ENCODE peak calls at places on chromosomes 2 and 18, in seven cellular contexts. One of them, this sample, is unnamed.

GRCh38 chr18:60044290-60045006 is 144.7 kb downstream of the PMAIP1 start:
- DNase-seq in left ventricle myocardium inferior: no peak
- DNase-seq in heart left ventricle: no peak
- DNase-seq in foreskin fibroblast: peak
- DNase-seq in PC-3: peak
- DNase-seq in cardiac fibroblast: peak
- DNase-seq in lower lobe of right lung: no peak
- DNase-seq in this sample: no peak

GRCh38 chr2:215171151-215171550 is 32.7 kb upstream of the ABCA12 start:
- DNase-seq in left ventricle myocardium inferior: no peak
- DNase-seq in heart left ventricle: no peak
- DNase-seq in foreskin fibroblast: peak
- DNase-seq in PC-3: peak
- DNase-seq in cardiac fibroblast: peak
- DNase-seq in lower lobe of right lung: no peak
- DNase-seq in this sample: no peak

GRCh38 chr2:119240311-119241204 is 16.9 kb downstream of the STEAP3 start:
- DNase-seq in left ventricle myocardium inferior: peak
- DNase-seq in heart left ventricle: peak
- DNase-seq in foreskin fibroblast: peak
- DNase-seq in PC-3: peak
- DNase-seq in cardiac fibroblast: peak
- DNase-seq in lower lobe of right lung: peak
- DNase-seq in this sample: peak

GRCh38 chr18:22637787-22638186 is 220.1 kb upstream of the CTAGE1 start:
- DNase-seq in left ventricle myocardium inferior: no peak
- DNase-seq in heart left ventricle: no peak
- DNase-seq in foreskin fibroblast: peak
- DNase-seq in PC-3: peak
- DNase-seq in cardiac fibroblast: peak
- DNase-seq in lower lobe of right lung: no peak
- DNase-seq in this sample: no peak

GRCh38 chr2:94879982-94880377 is 8.8 kb downstream of the TEKT4 start:
- DNase-seq in left ventricle myocardium inferior: no peak
- DNase-seq in heart left ventricle: no peak
- DNase-seq in foreskin fibroblast: no peak
- DNase-seq in PC-3: no peak
- DNase-seq in cardiac fibroblast: no peak
- DNase-seq in lower lobe of right lung: no peak
- DNase-seq in this sample: no peak

GRCh38 chr2:216872624-216873023 is 12.8 kb upstream of the TNP1 start:
- DNase-seq in left ventricle myocardium inferior: no peak
- DNase-seq in heart left ventricle: no peak
- DNase-seq in foreskin fibroblast: no peak
- DNase-seq in PC-3: no peak
- DNase-seq in cardiac fibroblast: no peak
- DNase-seq in lower lobe of right lung: no peak
- DNase-seq in this sample: no peak

GRCh38 chr2:231985823-231986261 is 24.3 kb downstream of the DIS3L2 start:
- DNase-seq in left ventricle myocardium inferior: no peak
- DNase-seq in heart left ventricle: no peak
- DNase-seq in foreskin fibroblast: no peak
- DNase-seq in PC-3: no peak
- DNase-seq in cardiac fibroblast: no peak
- DNase-seq in lower lobe of right lung: no peak
- DNase-seq in this sample: no peak

GRCh38 chr2:197786010-197786877 is 1.1 kb upstream of the BOLL start:
- DNase-seq in left ventricle myocardium inferior: peak
- DNase-seq in heart left ventricle: peak
- DNase-seq in foreskin fibroblast: peak
- DNase-seq in PC-3: no peak
- DNase-seq in cardiac fibroblast: no peak
- DNase-seq in lower lobe of right lung: peak
- DNase-seq in this sample: peak

GRCh38 chr18:69948919-69949537 is 1.4 kb upstream of the CD226 start:
- DNase-seq in left ventricle myocardium inferior: peak
- DNase-seq in heart left ventricle: peak
- DNase-seq in foreskin fibroblast: peak
- DNase-seq in PC-3: no peak
- DNase-seq in cardiac fibroblast: peak
- DNase-seq in lower lobe of right lung: no peak
- DNase-seq in this sample: no peak

GRCh38 chr2:20106746-20107145 is 55.3 kb upstream of the LAPTM4A start:
- DNase-seq in left ventricle myocardium inferior: peak
- DNase-seq in heart left ventricle: peak
- DNase-seq in foreskin fibroblast: no peak
- DNase-seq in PC-3: peak
- DNase-seq in cardiac fibroblast: no peak
- DNase-seq in lower lobe of right lung: peak
- DNase-seq in this sample: peak

GRCh38 chr2:29456429-29456828 is 341.2 kb downstream of the CLIP4 start:
- DNase-seq in left ventricle myocardium inferior: no peak
- DNase-seq in heart left ventricle: no peak
- DNase-seq in foreskin fibroblast: no peak
- DNase-seq in PC-3: no peak
- DNase-seq in cardiac fibroblast: no peak
- DNase-seq in lower lobe of right lung: no peak
- DNase-seq in this sample: no peak

GRCh38 chr2:47631306-47631705 is 151.6 kb upstream of the MSH6 start:
- DNase-seq in left ventricle myocardium inferior: no peak
- DNase-seq in heart left ventricle: no peak
- DNase-seq in foreskin fibroblast: no peak
- DNase-seq in PC-3: peak
- DNase-seq in cardiac fibroblast: no peak
- DNase-seq in lower lobe of right lung: no peak
- DNase-seq in this sample: no peak

GRCh38 chr18:12329125-12329698 is 21.2 kb downstream of the TUBB6 start:
- DNase-seq in left ventricle myocardium inferior: no peak
- DNase-seq in heart left ventricle: no peak
- DNase-seq in foreskin fibroblast: no peak
- DNase-seq in PC-3: no peak
- DNase-seq in cardiac fibroblast: no peak
- DNase-seq in lower lobe of right lung: no peak
- DNase-seq in this sample: no peak

GRCh38 chr18:11005528-11005927 is 143.8 kb downstream of the PIEZO2 start:
- DNase-seq in left ventricle myocardium inferior: no peak
- DNase-seq in heart left ventricle: no peak
- DNase-seq in foreskin fibroblast: peak
- DNase-seq in PC-3: peak
- DNase-seq in cardiac fibroblast: peak
- DNase-seq in lower lobe of right lung: no peak
- DNase-seq in this sample: peak

GRCh38 chr2:149650006-149650405 is 62.4 kb upstream of the MMADHC start:
- DNase-seq in left ventricle myocardium inferior: no peak
- DNase-seq in heart left ventricle: no peak
- DNase-seq in foreskin fibroblast: peak
- DNase-seq in PC-3: no peak
- DNase-seq in cardiac fibroblast: peak
- DNase-seq in lower lobe of right lung: no peak
- DNase-seq in this sample: no peak

GRCh38 chr2:101032100-101032776 is 30.1 kb downstream of the RPL31 start:
- DNase-seq in left ventricle myocardium inferior: no peak
- DNase-seq in heart left ventricle: no peak
- DNase-seq in foreskin fibroblast: no peak
- DNase-seq in PC-3: no peak
- DNase-seq in cardiac fibroblast: no peak
- DNase-seq in lower lobe of right lung: no peak
- DNase-seq in this sample: no peak

GRCh38 chr2:96527052-96527964 is 9.2 kb upstream of the ARID5A start:
- DNase-seq in left ventricle myocardium inferior: no peak
- DNase-seq in heart left ventricle: peak
- DNase-seq in foreskin fibroblast: peak
- DNase-seq in PC-3: no peak
- DNase-seq in cardiac fibroblast: peak
- DNase-seq in lower lobe of right lung: no peak
- DNase-seq in this sample: no peak

GRCh38 chr2:159574246-159574645 is 42.1 kb downstream of the BAZ2B start:
- DNase-seq in left ventricle myocardium inferior: no peak
- DNase-seq in heart left ventricle: no peak
- DNase-seq in foreskin fibroblast: peak
- DNase-seq in PC-3: no peak
- DNase-seq in cardiac fibroblast: peak
- DNase-seq in lower lobe of right lung: no peak
- DNase-seq in this sample: no peak

GRCh38 chr2:42494434-42495233 is 852 bp upstream of the KCNG3 start:
- DNase-seq in left ventricle myocardium inferior: peak
- DNase-seq in heart left ventricle: peak
- DNase-seq in foreskin fibroblast: peak
- DNase-seq in PC-3: peak
- DNase-seq in cardiac fibroblast: peak
- DNase-seq in lower lobe of right lung: peak
- DNase-seq in this sample: peak

GRCh38 chr2:203804766-203805484 is 62.6 kb upstream of the CTLA4 start:
- DNase-seq in left ventricle myocardium inferior: no peak
- DNase-seq in heart left ventricle: no peak
- DNase-seq in foreskin fibroblast: peak
- DNase-seq in PC-3: no peak
- DNase-seq in cardiac fibroblast: peak
- DNase-seq in lower lobe of right lung: no peak
- DNase-seq in this sample: no peak

GRCh38 chr2:129922571-129923264 is 56.7 kb upstream of the RAB6C start:
- DNase-seq in left ventricle myocardium inferior: no peak
- DNase-seq in heart left ventricle: no peak
- DNase-seq in foreskin fibroblast: no peak
- DNase-seq in PC-3: no peak
- DNase-seq in cardiac fibroblast: no peak
- DNase-seq in lower lobe of right lung: no peak
- DNase-seq in this sample: no peak

GRCh38 chr18:35950628-35950982 is 21.9 kb upstream of the RMP24 start:
- DNase-seq in left ventricle myocardium inferior: no peak
- DNase-seq in heart left ventricle: no peak
- DNase-seq in foreskin fibroblast: no peak
- DNase-seq in PC-3: no peak
- DNase-seq in cardiac fibroblast: no peak
- DNase-seq in lower lobe of right lung: no peak
- DNase-seq in this sample: no peak
- TF ChIP-seq CTCF in left ventricle myocardium inferior: peak
- TF ChIP-seq CTCF in heart left ventricle: no peak
- TF ChIP-seq CTCF in foreskin fibroblast: no peak
- TF ChIP-seq CTCF in PC-3: no peak
- TF ChIP-seq CTCF in cardiac fibroblast: no peak
- TF ChIP-seq CTCF in lower lobe of right lung: no peak
- TF ChIP-seq CTCF in this sample: no peak

GRCh38 chr2:5975406-5975805 is 283.2 kb downstream of the SOX11 start:
- DNase-seq in left ventricle myocardium inferior: no peak
- DNase-seq in heart left ventricle: no peak
- DNase-seq in foreskin fibroblast: no peak
- DNase-seq in PC-3: no peak
- DNase-seq in cardiac fibroblast: no peak
- DNase-seq in lower lobe of right lung: no peak
- DNase-seq in this sample: no peak

GRCh38 chr2:5974477-5974876 is 282.3 kb downstream of the SOX11 start:
- DNase-seq in left ventricle myocardium inferior: no peak
- DNase-seq in heart left ventricle: no peak
- DNase-seq in foreskin fibroblast: no peak
- DNase-seq in PC-3: no peak
- DNase-seq in cardiac fibroblast: no peak
- DNase-seq in lower lobe of right lung: no peak
- DNase-seq in this sample: no peak

GRCh38 chr2:5976626-5977025 is 284.4 kb downstream of the SOX11 start:
- DNase-seq in left ventricle myocardium inferior: no peak
- DNase-seq in heart left ventricle: no peak
- DNase-seq in foreskin fibroblast: no peak
- DNase-seq in PC-3: no peak
- DNase-seq in cardiac fibroblast: no peak
- DNase-seq in lower lobe of right lung: no peak
- DNase-seq in this sample: no peak

GRCh38 chr2:5978352-5978751 is 286.2 kb downstream of the SOX11 start:
- DNase-seq in left ventricle myocardium inferior: no peak
- DNase-seq in heart left ventricle: no peak
- DNase-seq in foreskin fibroblast: no peak
- DNase-seq in PC-3: no peak
- DNase-seq in cardiac fibroblast: no peak
- DNase-seq in lower lobe of right lung: no peak
- DNase-seq in this sample: no peak

GRCh38 chr2:5977477-5977876 is 285.3 kb downstream of the SOX11 start:
- DNase-seq in left ventricle myocardium inferior: no peak
- DNase-seq in heart left ventricle: no peak
- DNase-seq in foreskin fibroblast: no peak
- DNase-seq in PC-3: no peak
- DNase-seq in cardiac fibroblast: no peak
- DNase-seq in lower lobe of right lung: no peak
- DNase-seq in this sample: no peak
- TF ChIP-seq CTCF in left ventricle myocardium inferior: no peak
- TF ChIP-seq CTCF in heart left ventricle: no peak
- TF ChIP-seq CTCF in foreskin fibroblast: no peak
- TF ChIP-seq CTCF in PC-3: no peak
- TF ChIP-seq CTCF in cardiac fibroblast: no peak
- TF ChIP-seq CTCF in lower lobe of right lung: no peak
- TF ChIP-seq CTCF in this sample: no peak

DNA sequence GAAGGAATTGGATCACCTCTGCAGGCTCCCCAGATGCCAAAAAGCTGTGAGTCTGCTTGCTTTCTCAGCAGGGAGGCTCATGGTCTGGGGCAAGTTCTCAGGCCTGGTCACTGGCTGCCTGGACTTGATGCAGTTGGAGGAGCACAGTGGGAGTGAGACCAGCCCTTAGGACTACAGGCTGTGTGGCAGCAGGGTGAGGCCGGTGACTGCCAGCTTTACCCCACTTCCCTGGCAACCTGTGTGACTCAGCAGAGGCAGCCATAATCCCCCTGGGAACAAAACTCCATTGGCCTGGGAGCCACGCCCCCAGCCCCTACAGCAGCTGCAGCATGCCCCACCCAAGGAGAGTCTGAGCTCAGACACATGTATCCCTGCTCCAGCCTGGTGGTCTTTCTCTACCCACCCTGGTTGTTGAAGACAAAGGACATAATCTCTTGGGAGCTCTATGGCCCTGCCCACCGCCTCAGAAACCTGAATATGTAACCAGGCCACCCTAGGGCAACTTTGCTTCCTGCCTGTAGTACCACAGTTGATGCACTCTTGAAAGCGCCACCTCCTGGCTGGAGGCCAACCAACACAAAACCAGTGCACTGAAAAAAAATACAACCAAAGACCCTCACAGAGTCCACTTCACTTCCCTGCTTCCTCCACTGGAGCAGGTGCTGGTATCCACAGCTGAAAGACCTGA is 106.8 kb upstream of the SPATS2L start:
- DNase-seq in left ventricle myocardium inferior: no peak
- DNase-seq in heart left ventricle: no peak
- DNase-seq in foreskin fibroblast: no peak
- DNase-seq in PC-3: peak
- DNase-seq in cardiac fibroblast: no peak
- DNase-seq in lower lobe of right lung: no peak
- DNase-seq in this sample: peak
- TF ChIP-seq CTCF in left ventricle myocardium inferior: no peak
- TF ChIP-seq CTCF in heart left ventricle: no peak
- TF ChIP-seq CTCF in foreskin fibroblast: no peak
- TF ChIP-seq CTCF in PC-3: peak
- TF ChIP-seq CTCF in cardiac fibroblast: no peak
- TF ChIP-seq CTCF in lower lobe of right lung: no peak
- TF ChIP-seq CTCF in this sample: no peak

DNA sequence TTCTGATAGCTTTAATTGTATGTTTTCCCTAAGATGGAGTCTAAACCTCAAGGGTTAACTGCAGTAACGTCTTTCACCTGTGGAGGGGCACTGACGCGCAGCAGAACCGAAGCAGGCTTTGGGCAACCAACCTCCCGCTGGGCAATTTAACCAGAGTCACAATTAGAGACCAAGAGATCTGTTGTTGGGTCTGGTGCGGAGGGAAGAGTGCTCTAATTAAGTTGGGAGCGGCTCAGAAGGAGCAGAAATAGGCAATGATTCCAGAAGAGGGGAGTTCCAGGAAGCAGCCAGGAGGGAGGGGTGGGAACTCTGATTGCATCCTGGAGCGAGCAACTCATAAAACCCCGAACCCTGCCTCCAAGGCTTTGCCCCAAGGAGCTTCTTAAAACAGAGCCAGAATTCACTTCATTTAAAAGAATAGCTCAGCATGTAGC is 245.8 kb downstream of the PAX3 start:
- DNase-seq in left ventricle myocardium inferior: no peak
- DNase-seq in heart left ventricle: no peak
- DNase-seq in foreskin fibroblast: no peak
- DNase-seq in PC-3: peak
- DNase-seq in cardiac fibroblast: no peak
- DNase-seq in lower lobe of right lung: no peak
- DNase-seq in this sample: peak
- TF ChIP-seq CTCF in left ventricle myocardium inferior: peak
- TF ChIP-seq CTCF in heart left ventricle: no peak
- TF ChIP-seq CTCF in foreskin fibroblast: no peak
- TF ChIP-seq CTCF in PC-3: peak
- TF ChIP-seq CTCF in cardiac fibroblast: no peak
- TF ChIP-seq CTCF in lower lobe of right lung: no peak
- TF ChIP-seq CTCF in this sample: peak